ENCODE peak calls at places on chromosomes 7 and 10, in six cellular contexts. Y is endothelial cell; G is T-helper 1 cell; S is CD8-positive, alpha-beta memory T cell; T is activated CD8-positive, alpha-beta memory T cell treated with anti-CD3 and anti-CD28 coated beads for 24 hours; N is progenitor cell of endocrine pancreas. R is an unnamed sample.
A peak's percentile ranks its signal among the peaks of the same experiment; 100 is the strongest.

GRCh38 chr10:79019961-79020491 is 48.7 kb upstream of the ZMIZ1 start:
- DNase-seq in S (peak; percentile 11), Y (no peak), N (no peak), T (no peak), G (no peak), R (no peak)

GRCh38 chr7:133491846-133492652 is 239.2 kb downstream of the EXOC4 start:
- DNase-seq in T (no peak), Y (no peak), N (no peak), S (no peak), G (no peak), R (no peak)

GRCh38 chr10:126950401-126951105 is 45.3 kb downstream of the DOCK1 start:
- DNase-seq in Y (no peak), S (no peak), G (no peak), T (no peak), N (no peak), R (peak; percentile 36)

GRCh38 chr7:22120391-22121053 is 174.8 kb upstream of the CDCA7L start:
- DNase-seq in S (no peak), N (no peak), T (peak; percentile 7), G (no peak), Y (no peak), R (no peak)

GRCh38 chr7:30526163-30526562 is 21.5 kb upstream of the GGCT start:
- DNase-seq in N (no peak), G (no peak), Y (no peak), S (no peak), T (no peak), R (no peak)

GRCh38 chr7:15685358-15686181 is 913 bp downstream of the MEOX2 start:
- DNase-seq in Y (peak; percentile 14), S (no peak), N (peak; percentile 24), T (no peak), G (no peak), R (peak; percentile 86)

GRCh38 chr7:141232286-141233051 is 158.6 kb downstream of the TMEM178B start:
- DNase-seq in S (no peak), T (no peak), G (no peak), Y (no peak), N (no peak), R (no peak)

GRCh38 chr7:131010714-131011436 is 276.9 kb upstream of the KLF14 start:
- DNase-seq in G (no peak), Y (no peak), N (no peak), S (no peak), T (peak; percentile 41), R (no peak)

GRCh38 chr7:4725014-4725951 is 43.2 kb downstream of the FOXK1 start:
- DNase-seq in N (no peak), G (no peak), T (peak; percentile 80), Y (no peak), S (peak; percentile 70), R (peak; percentile 95)

GRCh38 chr7:117274951-117275350 is 47.9 kb downstream of the WNT2 start:
- DNase-seq in S (no peak), N (no peak), T (no peak), G (no peak), Y (no peak), R (no peak)

GRCh38 chr7:155363852-155364600 is 66.3 kb downstream of the INSIG1 start:
- DNase-seq in Y (no peak), T (no peak), S (peak; percentile 12), G (no peak), N (no peak), R (no peak)

GRCh38 chr7:24728503-24729364 is 28.5 kb downstream of the GSDME start:
- DNase-seq in N (no peak), G (no peak), S (no peak), T (no peak), Y (no peak), R (peak; percentile 57)

GRCh38 chr7:129772646-129773280 is 161.2 kb downstream of the NRF1 start:
- DNase-seq in G (no peak), Y (no peak), N (no peak), S (no peak), T (no peak), R (no peak)

GRCh38 chr10:102280397-102281015 is 35.2 kb downstream of the GBF1 start:
- DNase-seq in Y (peak; percentile 31), T (no peak), S (no peak), G (no peak), N (no peak), R (peak; percentile 40)

GRCh38 chr7:7867835-7868234 is 100.8 kb upstream of the GLCCI1 start:
- DNase-seq in T (no peak), N (no peak), Y (no peak), G (no peak), S (no peak), R (no peak)

GRCh38 chr10:7988985-7989384 is 65.5 kb upstream of the GATA3 start:
- DNase-seq in G (no peak), T (no peak), N (no peak), Y (no peak), S (no peak), R (no peak)

GRCh38 chr7:112019932-112020331 is 186.3 kb downstream of the DOCK4 start:
- DNase-seq in S (no peak), Y (no peak), T (no peak), N (no peak), G (no peak), R (no peak)

GRCh38 chr7:158614695-158615094 is 27.1 kb upstream of the PTPRN2 start:
- DNase-seq in Y (no peak), G (no peak), S (no peak), N (no peak), T (no peak), R (no peak)

GRCh38 chr10:9895981-9896380 is 1121.7 kb upstream of the CELF2 start:
- DNase-seq in N (no peak), G (no peak), T (no peak), Y (no peak), S (no peak), R (no peak)

GRCh38 chr7:131895541-131896173 is 339.2 kb upstream of the PODXL start:
- DNase-seq in T (no peak), G (no peak), Y (no peak), N (no peak), S (no peak), R (peak; percentile 54)

GRCh38 chr7:57211428-57212100 is 79.3 kb upstream of the ZNF479 start:
- DNase-seq in T (no peak), G (no peak), S (no peak), Y (no peak), N (no peak), R (peak; percentile 78)

GRCh38 chr7:44534087-44534486 is 7.0 kb downstream of the NPC1L1 start:
- DNase-seq in T (no peak), G (no peak), S (no peak), N (no peak), Y (no peak), R (no peak)

GRCh38 chr7:101536232-101536631 is 92.9 kb downstream of the MYL10 start:
- DNase-seq in Y (no peak), T (no peak), N (no peak), G (no peak), S (no peak), R (no peak)

GRCh38 chr7:121138262-121138933 is 149.9 kb downstream of the CPED1 start:
- DNase-seq in S (no peak), T (no peak), Y (no peak), N (no peak), G (no peak), R (no peak)

GRCh38 chr7:55254596-55255500 is 110.3 kb upstream of the LANCL2 start:
- DNase-seq in G (peak; percentile 44), Y (peak; percentile 93), S (peak; percentile 58), T (peak; percentile 92), N (peak; percentile 89), R (peak; percentile 97)

GRCh38 chr7:101185258-101185839 is 5.3 kb upstream of the NAT16 start:
- DNase-seq in G (no peak), N (no peak), S (no peak), Y (no peak), T (no peak), R (no peak)

GRCh38 chr10:31829776-31830175 is 98.9 kb downstream of the ARHGAP12 start:
- DNase-seq in T (no peak), Y (no peak), S (no peak), N (no peak), G (no peak), R (no peak)

GRCh38 chr7:152859781-152860191 is 100.2 kb downstream of the ACTR3B start:
- DNase-seq in S (no peak), T (peak; percentile 51), Y (peak; percentile 33), N (no peak), G (no peak), R (peak; percentile 60)

R was measured in osteocyte.